ENCODE peak calls at places on chromosomes 13 and 19, in five cellular contexts. A is colonic mucosa, N is tibial artery, R is IMR-90, I is H9. X is an unnamed sample.

GRCh38 chr19:44677019-44677809 is 5.9 kb downstream of the CEACAM19 start:
- DNase-seq in N (no peak), A (no peak), I (peak; percentile 74), R (peak; percentile 70), X (no peak)

GRCh38 chr13:83980322-83980721 is 98.0 kb upstream of the SLITRK1 start:
- DNase-seq in N (no peak), I (no peak), A (no peak), R (peak; percentile 0), X (no peak)

GRCh38 chr19:5166262-5166661 is 174.3 kb downstream of the PTPRS start:
- DNase-seq in R (peak; percentile 75), A (no peak), I (no peak), N (no peak), X (no peak)

GRCh38 chr19:56671613-56671994 is at the start of gene ZNF835:
- DNase-seq in I (no peak), A (peak; percentile 89), R (no peak), N (peak; percentile 94), X (no peak)

GRCh38 chr19:53541971-53542370 is 4.0 kb downstream of the ZNF331 start:
- DNase-seq in A (no peak), R (no peak), I (no peak), N (no peak), X (no peak)

GRCh38 chr13:30371649-30372265 is 50.5 kb upstream of the UBE2L5 start:
- DNase-seq in N (peak; percentile 63), I (no peak), A (peak; percentile 80), R (peak; percentile 82), X (no peak)

GRCh38 chr13:44972956-44973581 is 16.2 kb downstream of the NUFIP1 start:
- DNase-seq in R (peak; percentile 38), A (no peak), I (no peak), N (no peak), X (no peak)

GRCh38 chr13:98262307-98262706 is 85.2 kb upstream of the RNF113B start:
- DNase-seq in I (no peak), A (no peak), N (no peak), R (no peak), X (no peak)

GRCh38 chr19:11480927-11481776 is at the start of gene ELAVL3:
- DNase-seq in R (no peak), I (peak; percentile 67), A (no peak), N (no peak), X (no peak)

GRCh38 chr19:12550951-12551832 is at the start of gene ZNF564:
- DNase-seq in A (peak; percentile 98), N (peak; percentile 98), I (peak; percentile 99), R (peak; percentile 98), X (peak; percentile 79)

GRCh38 chr19:18468517-18468916 is 30.6 kb upstream of the ISYNA1 start:
- DNase-seq in A (no peak), R (no peak), N (no peak), I (no peak), X (no peak)

GRCh38 chr19:49870309-49870901 is 3.0 kb upstream of the PNKP start:
- DNase-seq in R (no peak), A (no peak), I (no peak), N (no peak), X (no peak)

GRCh38 chr13:92843549-92843948 is 383.1 kb upstream of the GPC6 start:
- DNase-seq in N (no peak), R (peak; percentile 69), A (no peak), I (no peak), X (no peak)

GRCh38 chr13:113881614-113882265 is 17.9 kb upstream of the GAS6 start:
- DNase-seq in I (no peak), A (no peak), N (peak; percentile 68), R (no peak), X (no peak)

GRCh38 chr19:31316201-31316951 is 32.9 kb downstream of the TSHZ3 start:
- DNase-seq in A (no peak), R (peak; percentile 61), N (no peak), I (no peak), X (no peak)

GRCh38 chr13:113427562-113428468 is 25.5 kb downstream of the ADPRHL1 start:
- DNase-seq in I (no peak), R (peak; percentile 45), A (no peak), N (no peak), X (no peak)

GRCh38 chr13:111904701-111905608 is 162.0 kb upstream of the SOX1 start:
- DNase-seq in A (no peak), R (no peak), N (peak; percentile 40), I (peak; percentile 40), X (no peak)

GRCh38 chr13:93477238-93477637 is 250.6 kb downstream of the GPC6 start:
- DNase-seq in N (no peak), I (no peak), A (no peak), R (peak; percentile 27), X (no peak)

GRCh38 chr19:4676955-4677731 is 7.0 kb upstream of the MYDGF start:
- DNase-seq in N (no peak), I (peak; percentile 90), A (peak; percentile 38), R (peak; percentile 35), X (no peak)

GRCh38 chr13:33509642-33510229 is 224.2 kb upstream of the STARD13 start:
- DNase-seq in A (peak; percentile 43), N (peak; percentile 76), R (no peak), I (no peak), X (no peak)

GRCh38 chr13:26759907-26760834 is at the start of gene GPR12:
- DNase-seq in I (no peak), N (no peak), A (no peak), R (no peak), X (no peak)

GRCh38 chr13:32211788-32212187 is 103.4 kb downstream of the ZAR1L start:
- DNase-seq in N (no peak), I (no peak), R (peak; percentile 95), A (no peak), X (no peak)

GRCh38 chr19:17946965-17947784 is 14.4 kb downstream of the CCDC124 start:
- DNase-seq in N (no peak), A (no peak), I (peak; percentile 29), R (no peak), X (peak; percentile 57)

GRCh38 chr13:44876782-44877324 is 112.4 kb downstream of the NUFIP1 start:
- DNase-seq in A (no peak), R (no peak), I (peak; percentile 88), N (no peak), X (no peak)

GRCh38 chr13:30923423-30923822 is 9.0 kb upstream of the TEX26 start:
- DNase-seq in N (no peak), A (no peak), I (no peak), R (no peak), X (no peak)

GRCh38 chr19:8194528-8195275 is 14.5 kb upstream of the CERS4 start:
- DNase-seq in I (no peak), R (no peak), N (no peak), A (peak; percentile 30), X (no peak)

GRCh38 chr19:51593138-51593890 is 22.2 kb downstream of the ZNF175 start:
- DNase-seq in R (no peak), A (no peak), I (no peak), N (no peak), X (no peak)

DNA sequence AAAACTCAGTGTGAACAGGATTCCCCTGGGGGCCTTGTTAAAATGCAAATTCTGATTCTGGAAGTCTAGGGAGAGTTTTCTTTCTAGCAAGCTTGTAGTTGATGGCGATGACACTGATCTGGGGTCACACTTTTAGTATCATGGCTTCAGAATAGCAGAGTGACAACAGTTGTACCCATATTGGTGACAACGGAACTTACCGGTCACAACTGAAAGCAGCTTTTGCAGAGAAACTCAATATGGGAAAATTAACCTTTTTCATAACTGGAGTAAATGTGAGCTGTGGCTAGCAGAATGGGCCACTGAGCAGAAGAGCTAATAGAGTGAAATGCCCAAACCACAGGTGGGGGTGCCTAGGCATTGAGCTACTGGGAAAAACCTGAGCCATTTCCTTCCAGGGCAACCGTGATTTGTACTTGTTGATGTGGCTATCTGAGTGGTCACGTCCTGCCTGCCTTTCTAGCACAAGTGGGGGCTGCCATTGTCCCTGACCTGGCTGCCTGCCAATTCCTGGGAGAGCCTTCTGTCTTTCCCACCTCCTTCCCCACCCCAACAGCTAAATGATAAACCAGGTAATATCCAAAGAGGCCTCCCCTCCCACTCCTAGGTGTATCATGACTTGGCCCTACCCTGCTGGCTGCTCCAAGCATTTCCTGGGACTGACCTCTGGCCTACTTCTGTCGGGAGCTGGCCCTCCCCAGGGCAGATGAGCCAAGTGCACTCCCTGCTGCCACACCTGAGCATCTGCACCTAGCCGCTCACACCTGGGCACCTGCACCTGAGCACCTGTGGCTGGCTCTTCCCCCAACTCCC is 1.7 kb upstream of the SLC10A2 start:
- DNase-seq in A (peak; percentile 49), N (no peak), R (no peak), I (peak; percentile 87), X (no peak)
- TF ChIP-seq CTCF in A (no peak), N (no peak), R (no peak), I (peak; percentile 60), X (no peak)

GRCh38 chr13:101474419-101474957 is 22.0 kb downstream of the ITGBL1 start:
- DNase-seq in I (peak; percentile 60), R (peak; percentile 91), N (peak; percentile 75), A (no peak), X (no peak)
- TF ChIP-seq CTCF in I (peak; percentile 81), R (peak; percentile 90), N (peak; percentile 43), A (no peak), X (no peak)

GRCh38 chr19:39407394-39407643 is 672 bp downstream of the ZFP36 start:
- DNase-seq in N (no peak), R (no peak), I (no peak), A (peak; percentile 83), X (no peak)

GRCh38 chr19:39405261-39405912 is 1.3 kb upstream of the ZFP36 start:
- DNase-seq in N (no peak), I (no peak), A (no peak), R (no peak), X (no peak)

GRCh38 chr19:39405930-39406655 is 554 bp upstream of the ZFP36 start:
- DNase-seq in R (no peak), N (no peak), A (peak; percentile 78), I (peak; percentile 80), X (no peak)

GRCh38 chr19:39407644-39408391 is 1.2 kb downstream of the ZFP36 start:
- DNase-seq in N (no peak), A (peak; percentile 54), I (no peak), R (no peak), X (no peak)

GRCh38 chr19:39406656-39407393 is at the start of gene ZFP36:
- DNase-seq in A (peak; percentile 95), N (peak; percentile 96), I (peak; percentile 86), R (peak; percentile 83), X (peak; percentile 83)
- TF ChIP-seq CTCF in A (no peak), N (peak; percentile 15), I (no peak), R (no peak), X (no peak)

DNA sequence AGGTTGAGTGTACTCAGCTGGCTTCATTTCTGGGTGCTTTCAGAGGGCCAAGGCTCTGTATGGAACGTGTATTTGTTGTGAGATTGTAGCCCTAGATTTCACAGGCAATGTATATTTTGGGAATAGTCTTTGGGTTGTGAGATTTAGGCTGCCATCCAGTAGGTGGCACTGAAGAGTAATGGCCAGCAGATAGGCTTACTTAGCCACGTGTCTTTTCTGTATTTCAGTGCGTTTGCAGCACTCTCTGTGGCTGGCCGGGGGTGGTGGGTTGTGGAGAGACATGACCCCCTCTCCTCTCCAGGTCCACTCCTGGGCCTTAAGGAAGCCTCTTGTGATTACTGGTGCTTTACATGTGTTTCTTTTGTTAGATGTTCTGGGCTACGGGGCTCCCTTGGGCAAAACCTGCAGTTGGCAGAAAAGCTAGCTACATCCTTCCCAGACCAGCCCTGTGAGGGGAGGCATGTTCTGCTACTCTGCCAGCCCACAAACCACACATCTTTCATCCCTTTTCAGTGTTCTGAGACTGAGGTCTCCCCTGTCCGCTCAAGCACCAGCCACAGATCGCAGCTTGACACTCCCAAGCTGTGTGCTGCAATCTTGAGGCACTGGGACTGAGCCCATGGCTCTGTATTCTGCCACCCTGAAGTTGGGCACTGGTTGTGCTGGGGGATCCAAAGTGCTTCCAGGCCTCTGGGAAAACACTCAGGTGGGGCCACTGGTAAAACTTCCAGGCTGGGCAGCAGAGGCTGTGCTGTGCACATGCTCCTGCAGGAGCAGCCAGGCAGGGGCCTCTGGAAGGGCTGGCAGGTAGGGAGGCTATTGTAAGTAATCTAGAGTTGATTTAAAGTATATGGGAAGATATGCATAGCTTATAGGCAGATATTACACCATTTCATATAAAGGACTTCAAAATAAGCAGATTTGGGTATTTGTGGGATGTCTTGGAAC is 1096.8 kb upstream of the PCDH20 start:
- DNase-seq in A (peak; percentile 18), N (no peak), R (peak; percentile 32), I (peak; percentile 73), X (no peak)
- TF ChIP-seq CTCF in A (peak; percentile 9), N (no peak), R (peak; percentile 54), I (peak; percentile 83), X (peak; percentile 49)

X was measured in mesothelial cell of epicardium.